ENCODE peak calls at places on chromosomes 11 and 22, in nine cellular contexts. Y is GM13977, K is amygdala, E is IMR-90, M is KBM-7, N is AG10803, R is adrenal gland, S is fibroblast of pulmonary artery, T is left colon. P is an unnamed sample.

GRCh38 chr22:50314455-50315288 is 7.2 kb upstream of the PLXNB2 start:
- DNase-seq in R (peak; percentile 50), M (peak; percentile 95), T (peak; percentile 85), N (no peak), E (no peak), S (no peak), K (peak; percentile 6), Y (peak; percentile 89), P (no peak)

GRCh38 chr11:110991621-110992355 is 253.7 kb upstream of the POU2AF2 start:
- DNase-seq in K (peak; percentile 6), M (no peak), E (no peak), Y (no peak), R (no peak), T (peak; percentile 28), S (peak; percentile 42), N (peak; percentile 85), P (peak; percentile 24)

GRCh38 chr11:76232026-76232665 is 25.8 kb upstream of the WNT11 start:
- DNase-seq in T (no peak), K (no peak), M (no peak), Y (peak; percentile 75), N (no peak), E (no peak), S (no peak), R (no peak), P (no peak)

GRCh38 chr22:49406879-49407587 is 420.6 kb downstream of the BRD1 start:
- DNase-seq in S (no peak), K (no peak), N (no peak), E (no peak), M (no peak), Y (no peak), T (no peak), R (no peak), P (no peak)

GRCh38 chr22:45997775-45998637 is 21.0 kb upstream of the WNT7B start:
- DNase-seq in T (no peak), S (no peak), R (no peak), M (no peak), Y (no peak), K (no peak), N (no peak), E (no peak), P (no peak)

GRCh38 chr11:65132988-65133700 is 1.2 kb downstream of the SYVN1 start:
- DNase-seq in T (peak; percentile 93), E (no peak), K (no peak), Y (peak; percentile 72), N (no peak), R (no peak), M (peak; percentile 56), S (no peak), P (no peak)

GRCh38 chr22:50526849-50527801 is 1.7 kb upstream of the SCO2 start:
- DNase-seq in Y (peak; percentile 83), S (peak; percentile 49), R (peak; percentile 48), K (no peak), N (peak; percentile 38), M (peak; percentile 70), E (no peak), T (peak; percentile 79), P (no peak)

GRCh38 chr11:76666408-76666807 is 4.1 kb downstream of the LRRC32 start:
- DNase-seq in R (no peak), M (no peak), E (peak; percentile 46), T (no peak), Y (no peak), N (peak; percentile 39), S (peak; percentile 50), K (no peak), P (no peak)

GRCh38 chr11:95121687-95122086 is 32.0 kb downstream of the ENDOD1 start:
- DNase-seq in M (no peak), T (no peak), R (no peak), Y (no peak), K (no peak), N (no peak), S (no peak), E (no peak), P (no peak)

GRCh38 chr11:69352715-69353325 is 58.9 kb downstream of the MYEOV start:
- DNase-seq in Y (no peak), R (peak; percentile 50), T (peak; percentile 34), S (peak; percentile 84), K (no peak), E (peak; percentile 99), M (no peak), N (peak; percentile 89), P (no peak)

GRCh38 chr11:79294845-79295520 is 145.8 kb downstream of the TENM4 start:
- DNase-seq in E (no peak), Y (no peak), S (no peak), N (no peak), T (no peak), R (no peak), M (no peak), K (no peak), P (no peak)

GRCh38 chr22:45612940-45613339 is 58.7 kb upstream of the ATXN10 start:
- DNase-seq in K (no peak), M (no peak), E (no peak), N (peak; percentile 32), T (no peak), R (no peak), Y (no peak), S (peak; percentile 20), P (no peak)

GRCh38 chr11:10725114-10725906 is 25.7 kb upstream of the CTR9 start:
- DNase-seq in T (no peak), R (no peak), S (peak; percentile 74), Y (no peak), E (peak; percentile 86), M (peak; percentile 94), K (no peak), N (peak; percentile 86), P (no peak)

GRCh38 chr11:107957109-107957588 is 28.9 kb downstream of the RAB39A start:
- DNase-seq in M (no peak), K (peak; percentile 23), S (no peak), R (no peak), E (no peak), Y (no peak), T (no peak), N (peak; percentile 72), P (peak; percentile 58)

GRCh38 chr11:76603202-76603601 is 67.3 kb downstream of the LRRC32 start:
- DNase-seq in R (no peak), S (no peak), M (no peak), N (no peak), K (no peak), Y (no peak), E (no peak), T (no peak), P (no peak)

GRCh38 chr11:113577356-113578163 is 102.4 kb upstream of the DRD2 start:
- DNase-seq in M (no peak), R (no peak), K (no peak), E (no peak), N (no peak), T (no peak), S (no peak), Y (no peak), P (no peak)

GRCh38 chr11:122100222-122101080 is 15.6 kb downstream of the BLID start:
- DNase-seq in M (no peak), Y (no peak), S (peak; percentile 80), K (peak; percentile 67), E (peak; percentile 68), R (peak; percentile 48), T (peak; percentile 31), N (peak; percentile 86), P (peak; percentile 56)

GRCh38 chr11:75431533-75432525 is 1.2 kb downstream of the KLHL35 start:
- DNase-seq in T (peak; percentile 53), S (no peak), E (no peak), K (no peak), M (no peak), Y (no peak), R (no peak), N (no peak), P (no peak)

P was measured in hippocampal formation.